ENCODE peak calls at places on chromosomes 1 and 21, in ten cellular contexts. C, G, S, H, D, J, Y, N, T and F are unnamed samples. For H3K4me1, the result is how much of the 10 kb centered on the place peaks cover.

GRCh38 chr1:37602750-37603694 is 7.3 kb upstream of the GNL2 start:
- DNase-seq in C (no peak), S (no peak), G (no peak), H (no peak), Y (no peak), J (no peak), D (no peak), N (no peak), T (peak), F (peak)

GRCh38 chr1:245225267-245225666 is 70.5 kb downstream of the KIF26B start:
- DNase-seq in T (peak), D (no peak), Y (no peak), S (no peak), G (peak), N (no peak), H (no peak), C (no peak), J (peak), F (no peak)

GRCh38 chr1:244231193-244231571 is 180.1 kb downstream of the ZBTB18 start:
- DNase-seq in H (no peak), C (peak), G (no peak), J (no peak), D (no peak), Y (no peak), N (no peak), T (no peak), S (no peak), F (no peak)

GRCh38 chr21:18274370-18274769 is 29.7 kb downstream of the CHODL start:
- DNase-seq in Y (no peak), G (no peak), N (no peak), D (no peak), T (no peak), J (no peak), C (no peak), H (no peak), S (no peak), F (no peak)

GRCh38 chr1:89451011-89451410 is 73.6 kb upstream of the LRRC8B start:
- DNase-seq in N (no peak), T (no peak), S (no peak), H (no peak), J (no peak), C (no peak), Y (no peak), G (no peak), D (no peak), F (no peak)

GRCh38 chr21:37263827-37264226 is 3.3 kb downstream of the VPS26C start:
- DNase-seq in S (no peak), D (no peak), N (no peak), G (no peak), J (no peak), Y (no peak), H (no peak), T (no peak), C (no peak), F (no peak)

GRCh38 chr1:27033059-27033746 is 20.6 kb upstream of the TENT5B start:
- DNase-seq in G (no peak), H (no peak), T (no peak), Y (peak), S (no peak), D (no peak), C (no peak), J (peak), N (no peak), F (peak)

GRCh38 chr1:221994274-221994698 is 252.4 kb upstream of the DUSP10 start:
- DNase-seq in S (no peak), T (no peak), H (peak), Y (no peak), D (no peak), N (no peak), C (no peak), G (no peak), J (no peak), F (no peak)

GRCh38 chr1:111669268-111669667 is 49.7 kb downstream of the RAP1A start:
- DNase-seq in S (no peak), J (no peak), G (no peak), Y (no peak), N (no peak), D (no peak), C (no peak), T (no peak), H (no peak), F (no peak)

GRCh38 chr1:39129514-39129913 is 75.0 kb upstream of the MACF1 start:
- DNase-seq in S (no peak), H (no peak), T (peak), Y (no peak), G (no peak), C (no peak), D (no peak), N (peak), J (no peak), F (no peak)

GRCh38 chr1:62241357-62242131 is 46.9 kb downstream of the L1TD1 start:
- DNase-seq in S (no peak), J (peak), H (no peak), N (peak), T (no peak), D (peak), C (no peak), Y (peak), G (no peak), F (peak)

GRCh38 chr1:43305461-43305860 is 4.7 kb downstream of the TIE1 start:
- DNase-seq in G (peak), C (no peak), J (peak), H (no peak), N (no peak), Y (peak), T (no peak), S (peak), D (no peak), F (no peak)

GRCh38 chr1:154626456-154627246 is 18.7 kb upstream of the ADAR start:
- DNase-seq in N (no peak), T (no peak), Y (no peak), C (no peak), S (no peak), G (no peak), H (no peak), J (no peak), D (no peak), F (peak)

GRCh38 chr1:51214615-51215131 is 21.4 kb upstream of the RNF11 start:
- DNase-seq in J (no peak), S (no peak), D (no peak), H (no peak), G (no peak), Y (no peak), T (no peak), C (no peak), N (no peak), F (no peak)

GRCh38 chr1:175075572-175076568 is 8.2 kb downstream of the TNN start:
- DNase-seq in G (no peak), Y (no peak), J (no peak), T (peak), N (no peak), D (no peak), H (no peak), S (no peak), C (no peak), F (no peak)

GRCh38 chr21:18529253-18529652 is 125.7 kb upstream of the TMPRSS15 start:
- DNase-seq in J (no peak), C (no peak), D (no peak), Y (no peak), H (peak), G (no peak), N (no peak), T (no peak), S (no peak), F (peak)

GRCh38 chr1:115428262-115428661 is 90.2 kb upstream of the NGF start:
- DNase-seq in H (no peak), N (no peak), J (no peak), D (no peak), T (peak), Y (no peak), S (no peak), G (no peak), C (no peak), F (no peak)

GRCh38 chr1:38718031-38718430 is 141.5 kb downstream of the RRAGC start:
- DNase-seq in S (no peak), Y (no peak), J (no peak), C (no peak), T (no peak), H (no peak), G (no peak), D (no peak), N (no peak), F (no peak)

GRCh38 chr1:221839794-221840395 is 98.0 kb upstream of the DUSP10 start:
- DNase-seq in H (peak), N (no peak), T (peak), J (no peak), S (peak), G (peak), C (peak), Y (no peak), D (peak), F (peak)

GRCh38 chr1:80171101-80171500 is 1164.6 kb upstream of the ADGRL4 start:
- DNase-seq in G (no peak), S (no peak), J (no peak), C (no peak), H (no peak), Y (no peak), N (no peak), D (no peak), T (no peak), F (no peak)

GRCh38 chr1:219442575-219442974 is 170.3 kb downstream of the ZC3H11B start:
- DNase-seq in G (no peak), J (no peak), S (no peak), T (no peak), H (no peak), C (no peak), N (no peak), Y (no peak), D (no peak), F (no peak)

GRCh38 chr1:231861541-231862481 is 235.2 kb downstream of the DISC1 start:
- DNase-seq in S (no peak), G (no peak), D (peak), H (no peak), N (peak), C (no peak), J (no peak), T (no peak), Y (no peak), F (no peak)

DNA sequence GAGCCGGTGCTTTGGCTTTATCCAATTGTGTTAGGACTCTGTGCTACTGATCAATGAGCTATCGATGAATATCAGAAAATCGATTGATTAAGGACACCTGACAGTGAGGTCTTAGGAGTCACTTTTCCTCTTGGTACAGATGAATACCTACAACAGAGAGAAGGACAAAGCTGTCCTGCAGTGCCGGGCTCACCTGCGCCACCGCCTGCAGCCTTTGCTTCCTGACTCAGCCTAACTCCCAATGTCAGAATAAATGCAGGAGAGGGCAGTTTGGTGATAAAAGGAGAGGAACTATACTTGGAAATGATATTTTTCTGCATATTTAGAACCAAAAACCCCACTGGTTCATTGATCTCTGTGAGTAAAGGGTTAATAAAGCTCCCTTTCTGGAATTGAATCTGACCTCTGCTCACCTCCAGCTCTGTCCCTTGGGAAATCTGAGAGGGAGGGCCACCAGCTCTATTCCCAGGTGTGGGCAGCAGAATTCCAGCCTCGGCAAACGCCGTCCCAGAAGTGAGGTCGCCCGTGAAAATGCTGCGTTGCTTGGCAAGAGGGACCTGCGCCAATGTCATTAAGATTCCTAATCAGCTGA is 39.3 kb downstream of the POFUT2 start:
- DNase-seq in N (no peak), Y (no peak), T (no peak), H (no peak), D (no peak), C (no peak), S (no peak), G (no peak), J (no peak), F (no peak)
- H3K4me3 ChIP-seq in N (no peak), Y (peak), T (no peak), H (no peak), D (peak), C (no peak), S (no peak), G (no peak), J (no peak), F (no peak)

GRCh38 chr1:170583186-170583585 is 51.2 kb downstream of the GORAB start:
- DNase-seq in H (no peak), J (no peak), C (no peak), T (no peak), N (no peak), Y (no peak), S (no peak), D (no peak), G (no peak), F (no peak)

GRCh38 chr1:170590921-170591705 is 59.1 kb downstream of the GORAB start:
- DNase-seq in G (no peak), H (no peak), S (no peak), J (no peak), D (no peak), C (no peak), N (no peak), T (no peak), Y (no peak), F (peak)

GRCh38 chr1:170592591-170593111 is 60.7 kb downstream of the GORAB start:
- DNase-seq in Y (no peak), C (no peak), J (no peak), T (no peak), D (no peak), N (no peak), G (no peak), S (no peak), H (no peak), F (no peak)

GRCh38 chr1:170586321-170586855 is 54.4 kb downstream of the GORAB start:
- DNase-seq in H (no peak), D (peak), G (no peak), S (no peak), C (no peak), T (peak), N (no peak), Y (no peak), J (no peak), F (no peak)

GRCh38 chr1:170586942-170587593 is 55.1 kb downstream of the GORAB start:
- DNase-seq in G (no peak), H (no peak), J (no peak), N (no peak), T (no peak), C (no peak), Y (no peak), S (no peak), D (no peak), F (no peak)
- H3K4me1 ChIP-seq in G (under half), H (under half), J (under half), N (under half), T (under half), C (under half), Y (under half), S (under half), D (under half), F (under half)

GRCh38 chr1:11858613-11858967 is at the start of gene NPPB:
- DNase-seq in S (no peak), G (no peak), D (no peak), J (no peak), Y (no peak), C (no peak), N (no peak), H (no peak), T (no peak), F (no peak)

GRCh38 chr1:11860083-11860482 is 1.3 kb upstream of the NPPB start:
- DNase-seq in D (no peak), J (no peak), C (no peak), T (peak), S (no peak), N (no peak), G (no peak), Y (no peak), H (no peak), F (no peak)

GRCh38 chr1:11860586-11860985 is 1.8 kb upstream of the NPPB start:
- DNase-seq in H (no peak), J (no peak), T (no peak), C (no peak), D (no peak), N (no peak), Y (no peak), G (no peak), S (no peak), F (no peak)

GRCh38 chr1:11858158-11858557 is 587 bp downstream of the NPPB start:
- DNase-seq in G (no peak), T (no peak), N (no peak), H (no peak), S (no peak), C (no peak), D (no peak), Y (no peak), J (no peak), F (no peak)

DNA sequence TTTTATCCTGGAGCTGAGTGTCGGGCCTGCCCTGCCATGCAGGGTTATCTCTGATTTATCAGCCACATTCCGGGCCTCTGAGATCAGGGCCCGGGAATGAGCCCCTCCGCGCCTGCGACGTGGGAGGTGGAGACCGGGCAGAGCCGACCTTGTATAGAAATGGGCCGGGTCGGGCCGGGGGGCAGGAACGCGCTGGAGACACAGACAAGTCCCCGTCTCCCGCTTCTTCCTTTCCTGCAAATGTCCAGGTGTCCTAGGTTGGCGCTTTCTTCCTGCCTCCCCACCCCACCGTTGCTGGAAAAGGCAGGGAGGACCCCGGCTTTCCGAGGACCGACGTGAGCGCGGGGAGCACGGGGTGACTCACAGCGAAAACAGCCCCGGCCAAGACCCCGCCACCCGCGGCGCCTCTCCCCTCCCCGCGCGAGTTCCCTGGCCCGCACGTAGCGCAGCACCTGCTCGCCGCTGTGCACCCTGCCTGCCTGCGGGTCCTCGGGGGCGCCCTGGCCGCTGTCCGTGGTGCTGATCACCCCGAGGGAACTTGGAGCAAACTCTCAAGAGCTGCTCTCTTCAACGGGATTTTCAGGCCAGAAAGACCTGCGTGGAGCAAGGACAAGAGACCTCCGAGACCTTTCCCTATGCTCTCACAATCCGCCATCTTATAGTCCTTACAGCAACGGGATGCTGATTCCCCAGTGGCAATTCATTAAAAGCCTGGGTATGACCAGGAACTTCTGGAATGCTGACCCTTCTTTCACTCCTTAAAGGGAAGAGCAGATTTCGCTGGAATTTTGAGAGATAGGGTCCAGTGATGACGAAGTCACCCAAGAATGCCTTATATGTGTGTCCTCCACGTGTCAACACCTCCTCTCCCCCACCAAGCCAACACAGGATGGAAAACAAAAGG is 475 bp upstream of the NPPB start:
- DNase-seq in C (no peak), S (peak), N (no peak), Y (peak), T (peak), D (peak), G (peak), J (peak), H (peak), F (peak)
- H3K4me3 ChIP-seq in C (no peak), S (no peak), N (no peak), Y (no peak), T (no peak), D (peak), G (no peak), J (no peak), H (no peak), F (no peak)

DNA sequence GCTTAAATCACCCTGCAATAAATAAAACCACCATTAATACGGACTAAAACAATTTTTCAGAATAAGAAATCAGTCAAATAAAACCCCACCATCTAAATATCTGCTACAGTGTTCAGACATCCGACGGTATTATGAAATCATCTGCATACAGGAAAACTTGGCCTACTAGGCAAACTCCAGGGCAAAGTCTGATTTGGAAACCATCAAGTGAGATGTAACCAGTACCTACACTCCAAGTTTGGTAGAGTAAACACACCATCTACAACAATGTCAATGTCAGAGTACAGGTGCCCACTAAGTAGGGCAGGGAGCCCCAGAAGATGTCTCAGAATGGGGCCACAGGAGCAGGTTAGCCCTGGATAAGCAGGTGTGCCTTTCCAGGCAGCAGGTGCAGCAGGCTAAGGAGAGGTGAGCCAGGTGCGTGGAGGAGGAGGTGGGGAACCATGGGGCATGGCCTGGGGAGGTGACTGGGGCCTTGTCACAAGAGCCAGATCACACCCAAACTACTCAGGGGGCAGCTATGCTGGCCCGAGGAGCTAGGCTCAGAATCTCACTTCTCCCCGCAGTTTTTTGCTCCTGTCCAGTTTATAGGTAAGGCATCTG is 59.6 kb downstream of the CAPZB start:
- DNase-seq in N (no peak), T (no peak), C (no peak), J (no peak), G (no peak), D (no peak), H (no peak), S (no peak), Y (no peak), F (peak)
- H3K4me1 ChIP-seq in N (under half), T (under half), C (half or more), J (half or more), G (under half), D (half or more), H (under half), S (half or more), Y (half or more), F (under half)

DNA sequence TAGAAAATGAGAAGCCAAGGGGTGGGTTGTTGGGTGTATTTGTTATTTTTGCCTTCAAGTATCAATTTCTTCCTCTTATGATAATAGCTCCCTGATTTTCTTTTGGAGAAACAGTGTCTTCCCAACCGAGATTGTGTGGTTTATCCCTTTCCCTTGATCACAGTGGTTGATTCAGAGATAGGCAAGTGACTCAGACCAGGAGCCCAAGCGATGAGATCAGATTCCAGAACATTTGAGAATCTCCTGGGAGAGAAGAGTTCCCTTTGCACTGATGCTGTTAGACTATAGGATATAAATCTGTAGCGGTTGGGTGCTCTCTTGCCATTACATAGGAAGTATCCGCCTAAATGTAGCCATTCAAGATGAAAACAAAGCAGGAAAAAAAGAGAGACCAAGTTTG is 90.1 kb upstream of the WDR26 start:
- DNase-seq in H (no peak), D (no peak), C (no peak), S (no peak), Y (no peak), J (no peak), G (no peak), N (no peak), T (no peak), F (no peak)
- H3K4me3 ChIP-seq in H (no peak), D (no peak), C (no peak), S (no peak), Y (no peak), J (no peak), G (no peak), N (no peak), T (no peak), F (no peak)